ENCODE peak calls at places on chromosomes 11 and 22, in ten cellular contexts. One of them, this sample, is unnamed.

GRCh38 chr11:3171931-3172560 is 6.9 kb upstream of the OSBPL5 start:
- DNase-seq in cardiac muscle cell: no peak
- DNase-seq in H7: no peak
- DNase-seq in fibroblast of mammary gland: no peak
- DNase-seq in lower lobe of right lung: peak
- DNase-seq in PC-9: no peak
- DNase-seq in astrocyte of the spinal cord: no peak
- DNase-seq in A549: no peak
- DNase-seq in cardiac fibroblast: no peak
- DNase-seq in fibroblast of the aortic adventitia: no peak
- DNase-seq in this sample: no peak

GRCh38 chr11:94926698-94927237 is 46.6 kb downstream of the CWC15 start:
- DNase-seq in cardiac muscle cell: peak
- DNase-seq in H7: no peak
- DNase-seq in A549: peak
- DNase-seq in cardiac fibroblast: peak
- DNase-seq in astrocyte of the spinal cord: peak
- DNase-seq in fibroblast of mammary gland: peak
- DNase-seq in PC-9: peak
- DNase-seq in fibroblast of the aortic adventitia: peak
- DNase-seq in lower lobe of right lung: peak
- DNase-seq in this sample: no peak

GRCh38 chr11:63884191-63884590 is 32.8 kb downstream of the RCOR2 start:
- DNase-seq in lower lobe of right lung: no peak
- DNase-seq in astrocyte of the spinal cord: no peak
- DNase-seq in cardiac fibroblast: no peak
- DNase-seq in fibroblast of the aortic adventitia: no peak
- DNase-seq in PC-9: no peak
- DNase-seq in cardiac muscle cell: peak
- DNase-seq in H7: no peak
- DNase-seq in A549: no peak
- DNase-seq in fibroblast of mammary gland: no peak
- DNase-seq in this sample: no peak

GRCh38 chr11:47516155-47516554 is 36.8 kb downstream of the CELF1 start:
- DNase-seq in lower lobe of right lung: no peak
- DNase-seq in cardiac fibroblast: no peak
- DNase-seq in A549: no peak
- DNase-seq in fibroblast of mammary gland: no peak
- DNase-seq in cardiac muscle cell: no peak
- DNase-seq in H7: no peak
- DNase-seq in PC-9: no peak
- DNase-seq in astrocyte of the spinal cord: no peak
- DNase-seq in fibroblast of the aortic adventitia: no peak
- DNase-seq in this sample: no peak

GRCh38 chr22:41910599-41911291 is 4.1 kb downstream of the SHISA8 start:
- DNase-seq in PC-9: no peak
- DNase-seq in fibroblast of mammary gland: peak
- DNase-seq in A549: no peak
- DNase-seq in cardiac fibroblast: peak
- DNase-seq in H7: peak
- DNase-seq in fibroblast of the aortic adventitia: peak
- DNase-seq in lower lobe of right lung: no peak
- DNase-seq in cardiac muscle cell: no peak
- DNase-seq in astrocyte of the spinal cord: no peak
- DNase-seq in this sample: no peak

GRCh38 chr11:134569195-134569594 is 157.2 kb upstream of the B3GAT1 start:
- DNase-seq in fibroblast of the aortic adventitia: no peak
- DNase-seq in astrocyte of the spinal cord: no peak
- DNase-seq in H7: no peak
- DNase-seq in fibroblast of mammary gland: no peak
- DNase-seq in cardiac fibroblast: no peak
- DNase-seq in cardiac muscle cell: no peak
- DNase-seq in PC-9: peak
- DNase-seq in lower lobe of right lung: no peak
- DNase-seq in A549: no peak
- DNase-seq in this sample: no peak

GRCh38 chr11:24524156-24524555 is 27.3 kb downstream of the LUZP2 start:
- DNase-seq in cardiac fibroblast: no peak
- DNase-seq in fibroblast of mammary gland: no peak
- DNase-seq in A549: no peak
- DNase-seq in cardiac muscle cell: no peak
- DNase-seq in H7: no peak
- DNase-seq in lower lobe of right lung: no peak
- DNase-seq in fibroblast of the aortic adventitia: no peak
- DNase-seq in PC-9: no peak
- DNase-seq in astrocyte of the spinal cord: no peak
- DNase-seq in this sample: no peak

GRCh38 chr11:16613401-16614381 is 124.8 kb upstream of the C11orf58 start:
- DNase-seq in PC-9: peak
- DNase-seq in fibroblast of the aortic adventitia: peak
- DNase-seq in cardiac muscle cell: peak
- DNase-seq in H7: peak
- DNase-seq in lower lobe of right lung: peak
- DNase-seq in astrocyte of the spinal cord: peak
- DNase-seq in fibroblast of mammary gland: peak
- DNase-seq in cardiac fibroblast: peak
- DNase-seq in A549: peak
- DNase-seq in this sample: peak

GRCh38 chr22:43560651-43561050 is 148.8 kb downstream of the MPPED1 start:
- DNase-seq in fibroblast of mammary gland: no peak
- DNase-seq in cardiac muscle cell: no peak
- DNase-seq in astrocyte of the spinal cord: no peak
- DNase-seq in PC-9: no peak
- DNase-seq in fibroblast of the aortic adventitia: no peak
- DNase-seq in A549: no peak
- DNase-seq in H7: peak
- DNase-seq in cardiac fibroblast: no peak
- DNase-seq in lower lobe of right lung: no peak
- DNase-seq in this sample: no peak

DNA sequence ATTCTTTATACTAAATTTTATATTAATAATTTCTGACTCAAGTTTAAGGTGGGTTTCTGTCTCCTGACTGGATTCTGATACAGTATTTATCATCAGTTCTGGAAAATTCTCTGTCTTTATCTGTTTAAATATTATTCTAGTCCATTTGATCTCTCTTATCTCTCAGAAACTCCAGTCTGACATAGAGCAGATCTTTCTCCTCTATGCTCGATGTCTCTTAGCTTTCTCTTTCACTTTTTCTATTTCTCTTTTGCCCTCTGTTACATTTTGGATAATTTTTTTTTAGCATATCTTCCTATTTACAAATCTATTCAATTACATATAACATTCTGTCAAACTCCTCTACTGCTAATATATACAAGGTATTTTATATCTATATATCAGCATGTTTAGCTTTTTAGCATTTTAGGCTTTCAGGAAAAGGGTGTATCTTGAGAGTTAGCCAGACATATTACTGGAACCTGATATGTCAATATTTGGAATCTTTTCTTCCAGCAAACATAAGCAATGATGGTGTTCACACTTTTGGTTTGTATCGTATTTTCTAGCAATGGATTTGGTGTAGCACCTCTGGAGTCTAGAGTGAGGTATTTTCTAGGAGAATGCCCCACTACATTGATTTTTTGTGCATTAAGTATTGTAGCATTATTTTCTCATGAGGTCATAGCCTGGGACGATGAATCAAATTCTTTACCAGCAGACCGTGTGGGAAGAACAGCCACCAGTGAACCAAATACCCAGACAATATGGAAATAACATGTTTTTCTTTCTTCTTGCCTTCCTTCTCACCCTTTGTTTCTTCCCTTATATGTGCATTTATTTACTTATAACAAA is 4.1 kb upstream of the NNMT start:
- DNase-seq in fibroblast of the aortic adventitia: peak
- DNase-seq in lower lobe of right lung: no peak
- DNase-seq in H7: no peak
- DNase-seq in cardiac fibroblast: peak
- DNase-seq in cardiac muscle cell: no peak
- DNase-seq in astrocyte of the spinal cord: peak
- DNase-seq in fibroblast of mammary gland: peak
- DNase-seq in A549: peak
- DNase-seq in PC-9: no peak
- DNase-seq in this sample: no peak
- H3K4me3 ChIP-seq in fibroblast of the aortic adventitia: peak
- H3K4me3 ChIP-seq in lower lobe of right lung: peak
- H3K4me3 ChIP-seq in H7: no peak
- H3K4me3 ChIP-seq in cardiac fibroblast: no peak
- H3K4me3 ChIP-seq in cardiac muscle cell: no peak
- H3K4me3 ChIP-seq in astrocyte of the spinal cord: no peak
- H3K4me3 ChIP-seq in fibroblast of mammary gland: peak
- H3K4me3 ChIP-seq in A549: peak
- H3K4me3 ChIP-seq in PC-9: no peak
- H3K4me3 ChIP-seq in this sample: no peak

DNA sequence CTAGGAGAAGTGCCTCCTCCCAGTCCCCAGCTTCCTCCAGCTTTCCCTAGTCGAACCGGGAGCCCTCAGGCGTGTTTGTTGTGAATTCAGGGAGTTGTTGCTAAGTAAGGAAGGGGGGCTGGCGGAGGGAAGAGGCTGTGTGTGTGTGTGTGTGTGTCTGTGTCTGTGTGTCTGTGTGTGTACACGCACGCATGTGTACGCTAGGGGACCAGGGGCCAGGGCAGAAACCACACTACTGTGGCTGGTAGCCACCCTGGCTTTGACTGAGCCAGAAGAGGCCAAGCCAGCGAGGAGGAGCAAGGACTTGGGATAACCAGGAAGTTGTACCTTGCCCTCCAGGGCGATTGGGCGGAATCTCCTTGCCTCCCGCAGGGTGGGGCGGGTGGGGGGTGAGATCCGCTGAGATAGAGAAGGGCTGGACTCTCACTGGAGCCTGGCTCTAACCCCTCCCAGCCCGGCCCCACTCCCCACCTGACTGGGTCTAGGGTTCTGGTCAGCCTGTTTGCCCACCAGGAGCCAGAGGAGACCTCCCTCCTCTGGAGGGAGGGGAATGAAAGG is 7.5 kb downstream of the BCL9L start:
- DNase-seq in astrocyte of the spinal cord: peak
- DNase-seq in A549: peak
- DNase-seq in lower lobe of right lung: peak
- DNase-seq in H7: peak
- DNase-seq in cardiac fibroblast: peak
- DNase-seq in fibroblast of the aortic adventitia: peak
- DNase-seq in fibroblast of mammary gland: peak
- DNase-seq in cardiac muscle cell: no peak
- DNase-seq in PC-9: peak
- DNase-seq in this sample: no peak
- H3K4me3 ChIP-seq in astrocyte of the spinal cord: peak
- H3K4me3 ChIP-seq in A549: peak
- H3K4me3 ChIP-seq in lower lobe of right lung: peak
- H3K4me3 ChIP-seq in H7: peak
- H3K4me3 ChIP-seq in cardiac fibroblast: peak
- H3K4me3 ChIP-seq in fibroblast of the aortic adventitia: peak
- H3K4me3 ChIP-seq in fibroblast of mammary gland: peak
- H3K4me3 ChIP-seq in cardiac muscle cell: no peak
- H3K4me3 ChIP-seq in PC-9: peak
- H3K4me3 ChIP-seq in this sample: peak

GRCh38 chr11:98307827-98308491 is 712.8 kb upstream of the CNTN5 start:
- DNase-seq in lower lobe of right lung: no peak
- DNase-seq in fibroblast of mammary gland: no peak
- DNase-seq in PC-9: no peak
- DNase-seq in H7: no peak
- DNase-seq in astrocyte of the spinal cord: no peak
- DNase-seq in A549: no peak
- DNase-seq in fibroblast of the aortic adventitia: no peak
- DNase-seq in cardiac muscle cell: peak
- DNase-seq in cardiac fibroblast: peak
- DNase-seq in this sample: no peak
- H3K4me3 ChIP-seq in lower lobe of right lung: no peak
- H3K4me3 ChIP-seq in fibroblast of mammary gland: no peak
- H3K4me3 ChIP-seq in PC-9: no peak
- H3K4me3 ChIP-seq in H7: no peak
- H3K4me3 ChIP-seq in astrocyte of the spinal cord: no peak
- H3K4me3 ChIP-seq in A549: no peak
- H3K4me3 ChIP-seq in fibroblast of the aortic adventitia: no peak
- H3K4me3 ChIP-seq in cardiac muscle cell: no peak
- H3K4me3 ChIP-seq in cardiac fibroblast: no peak
- H3K4me3 ChIP-seq in this sample: no peak

DNA sequence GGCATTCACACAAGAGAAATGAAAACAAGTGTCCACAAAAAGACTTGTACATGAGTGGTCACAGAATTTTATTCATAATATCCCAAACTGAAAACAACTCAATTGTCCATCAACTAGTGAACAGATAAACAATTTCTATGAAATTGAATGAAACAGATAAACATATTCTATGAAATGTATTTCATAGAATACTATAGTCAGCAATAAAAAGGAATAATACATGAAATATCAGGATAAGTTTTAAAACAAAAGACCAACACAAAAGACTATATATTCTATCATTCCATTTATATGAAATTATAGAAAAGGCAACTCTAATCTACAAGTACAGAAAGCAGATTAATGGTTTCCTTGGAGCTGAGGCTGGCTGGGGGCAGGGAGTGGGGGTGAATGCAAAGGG is 15.7 kb downstream of the CCDC34 start:
- DNase-seq in astrocyte of the spinal cord: no peak
- DNase-seq in H7: no peak
- DNase-seq in A549: no peak
- DNase-seq in lower lobe of right lung: no peak
- DNase-seq in cardiac muscle cell: no peak
- DNase-seq in cardiac fibroblast: no peak
- DNase-seq in PC-9: no peak
- DNase-seq in fibroblast of mammary gland: no peak
- DNase-seq in fibroblast of the aortic adventitia: no peak
- DNase-seq in this sample: no peak
- H3K4me3 ChIP-seq in astrocyte of the spinal cord: no peak
- H3K4me3 ChIP-seq in H7: no peak
- H3K4me3 ChIP-seq in A549: peak
- H3K4me3 ChIP-seq in lower lobe of right lung: no peak
- H3K4me3 ChIP-seq in cardiac muscle cell: no peak
- H3K4me3 ChIP-seq in cardiac fibroblast: no peak
- H3K4me3 ChIP-seq in PC-9: no peak
- H3K4me3 ChIP-seq in fibroblast of mammary gland: no peak
- H3K4me3 ChIP-seq in fibroblast of the aortic adventitia: no peak
- H3K4me3 ChIP-seq in this sample: no peak